ENCODE peak calls at places on chromosomes 11 and 22, in seven cellular contexts. K is HFFc6, V is NCI-H1930, A is NCI-H2171, F is upper lobe of right lung, T is glutamatergic neuron, E is GM20000. C is an unnamed sample.

GRCh38 chr22:48748860-48749554 is 1078.7 kb downstream of the BRD1 start:
- DNase-seq in K (no peak), V (no peak), A (no peak), F (no peak), T (no peak), E (no peak), C (no peak)

GRCh38 chr11:113967361-113967760 is 7.5 kb upstream of the HTR3A start:
- DNase-seq in K (no peak), V (no peak), A (no peak), F (no peak), T (no peak), E (no peak), C (no peak)

GRCh38 chr11:37712246-37712645 is 1114.2 kb upstream of the RAG2 start:
- DNase-seq in K (no peak), V (no peak), A (peak; percentile 33), F (no peak), T (peak; percentile 31), E (no peak), C (peak; percentile 1)

GRCh38 chr22:23520875-23521441 is 59.1 kb downstream of the IGLL1 start:
- DNase-seq in K (peak; percentile 55), V (no peak), A (peak; percentile 29), F (no peak), T (peak; percentile 74), E (no peak), C (no peak)

GRCh38 chr11:23594755-23595154 is 734.5 kb upstream of the CCDC179 start:
- DNase-seq in K (no peak), V (no peak), A (no peak), F (no peak), T (no peak), E (no peak), C (no peak)

GRCh38 chr11:27039873-27040272 is 742 bp upstream of the BBOX1 start:
- DNase-seq in K (peak; percentile 2), V (no peak), A (no peak), F (no peak), T (no peak), E (no peak), C (no peak)

GRCh38 chr11:109729761-109730160 is 307.8 kb downstream of the C11orf87 start:
- DNase-seq in K (no peak), V (no peak), A (peak; percentile 91), F (no peak), T (no peak), E (no peak), C (no peak)

GRCh38 chr11:119382101-119382500 is 611 bp upstream of the USP2 start:
- DNase-seq in K (no peak), V (no peak), A (no peak), F (no peak), T (no peak), E (peak; percentile 4), C (no peak)

GRCh38 chr11:120877746-120878365 is 146.0 kb upstream of the TBCEL start:
- DNase-seq in K (no peak), V (no peak), A (no peak), F (no peak), T (no peak), E (no peak), C (no peak)

GRCh38 chr11:12706531-12707499 is 32.6 kb downstream of the TEAD1 start:
- DNase-seq in K (no peak), V (no peak), A (peak; percentile 20), F (no peak), T (no peak), E (no peak), C (no peak)

GRCh38 chr11:71483689-71484088 is 30.7 kb downstream of the NADSYN1 start:
- DNase-seq in K (no peak), V (no peak), A (no peak), F (no peak), T (no peak), E (no peak), C (no peak)

GRCh38 chr22:26669060-26669481 is 11.7 kb downstream of the MIAT start:
- DNase-seq in K (peak; percentile 82), V (no peak), A (peak; percentile 64), F (no peak), T (peak; percentile 80), E (no peak), C (peak; percentile 58)

GRCh38 chr11:72333657-72334056 is 89.7 kb upstream of the PHOX2A start:
- DNase-seq in K (no peak), V (no peak), A (no peak), F (no peak), T (peak; percentile 49), E (no peak), C (no peak)

GRCh38 chr22:20779014-20779812 is 5.3 kb downstream of the SERPIND1 start:
- DNase-seq in K (no peak), V (no peak), A (no peak), F (no peak), T (no peak), E (no peak), C (no peak)

GRCh38 chr22:44819966-44820631 is 67.7 kb downstream of the ARHGAP8 start:
- DNase-seq in K (no peak), V (no peak), A (no peak), F (no peak), T (no peak), E (no peak), C (no peak)

GRCh38 chr11:121023848-121024751 is at the start of gene TBCEL:
- DNase-seq in K (peak; percentile 64), V (peak; percentile 65), A (peak; percentile 52), F (peak; percentile 94), T (peak; percentile 99), E (peak; percentile 99), C (peak; percentile 68)

GRCh38 chr22:39299829-39300178 is 19.6 kb downstream of the RPL3 start:
- DNase-seq in K (peak; percentile 29), V (no peak), A (no peak), F (no peak), T (no peak), E (peak; percentile 64), C (no peak)

GRCh38 chr11:73549367-73549766 is 48.5 kb downstream of the FAM168A start:
- DNase-seq in K (no peak), V (no peak), A (no peak), F (no peak), T (no peak), E (no peak), C (no peak)

GRCh38 chr22:44928064-44928463 is 81.7 kb downstream of the PHF21B start:
- DNase-seq in K (no peak), V (no peak), A (no peak), F (no peak), T (peak; percentile 16), E (no peak), C (no peak)

GRCh38 chr11:96149743-96150555 is 193.0 kb downstream of the MAML2 start:
- DNase-seq in K (peak; percentile 91), V (no peak), A (no peak), F (no peak), T (no peak), E (no peak), C (peak; percentile 42)

GRCh38 chr11:48019230-48019584 is 38.8 kb downstream of the PTPRJ start:
- DNase-seq in K (no peak), V (no peak), A (peak; percentile 63), F (no peak), T (peak; percentile 24), E (no peak), C (no peak)

GRCh38 chr11:496834-497564 is 10.0 kb downstream of the RNH1 start:
- DNase-seq in K (no peak), V (no peak), A (no peak), F (peak; percentile 50), T (no peak), E (no peak), C (no peak)

GRCh38 chr11:84894666-84895065 is 732.5 kb downstream of the DLG2 start:
- DNase-seq in K (no peak), V (no peak), A (no peak), F (no peak), T (no peak), E (no peak), C (no peak)

GRCh38 chr11:78350646-78351165 is 66.9 kb downstream of the GAB2 start:
- DNase-seq in K (peak; percentile 20), V (no peak), A (no peak), F (no peak), T (no peak), E (no peak), C (no peak)

GRCh38 chr22:45082795-45083194 is 73.0 kb upstream of the PHF21B start:
- DNase-seq in K (no peak), V (no peak), A (no peak), F (no peak), T (no peak), E (no peak), C (no peak)

GRCh38 chr11:15937601-15938361 is 418.6 kb downstream of the SOX6 start:
- DNase-seq in K (peak; percentile 2), V (no peak), A (no peak), F (no peak), T (no peak), E (no peak), C (no peak)

C was measured in ACHN.